ENCODE peak calls at places on chromosome X, in four cellular contexts. T is K562, L is HepG2, R is HCT116. X is an unnamed sample.

GRCh38 chrX:137549846-137550534 is 15.9 kb upstream of the ZIC3 start:
- DNase-seq in T (no peak), L (no peak), R (no peak), X (no peak)

GRCh38 chrX:16573781-16574180 is 76.2 kb upstream of the S100G start:
- DNase-seq in T (no peak), L (no peak), R (no peak), X (no peak)

GRCh38 chrX:56319165-56319564 is 87.0 kb downstream of the KLF8 start:
- DNase-seq in T (no peak), L (no peak), R (no peak), X (no peak)

GRCh38 chrX:69961365-69962072 is 88.2 kb downstream of the AWAT2 start:
- DNase-seq in T (no peak), L (no peak), R (no peak), X (no peak)

GRCh38 chrX:154458954-154459829 is 1.1 kb downstream of the PLXNA3 start:
- DNase-seq in T (no peak), L (no peak), R (no peak), X (no peak)

GRCh38 chrX:120115438-120115963 is at the start of gene RHOXF1:
- DNase-seq in T (no peak), L (no peak), R (no peak), X (no peak)

GRCh38 chrX:12988797-12989196 is 13.9 kb downstream of the TMSB4X start:
- DNase-seq in T (peak; percentile 22), L (peak; percentile 73), R (peak; percentile 60), X (no peak)

GRCh38 chrX:153770606-153771175 is 6.6 kb downstream of the PLXNB3 start:
- DNase-seq in T (no peak), L (no peak), R (no peak), X (no peak)

GRCh38 chrX:29145316-29145715 is 558.1 kb downstream of the IL1RAPL1 start:
- DNase-seq in T (no peak), L (no peak), R (no peak), X (no peak)

GRCh38 chrX:11423362-11423818 is 130.2 kb downstream of the AMELX start:
- DNase-seq in T (peak; percentile 34), L (no peak), R (no peak), X (no peak)

DNA sequence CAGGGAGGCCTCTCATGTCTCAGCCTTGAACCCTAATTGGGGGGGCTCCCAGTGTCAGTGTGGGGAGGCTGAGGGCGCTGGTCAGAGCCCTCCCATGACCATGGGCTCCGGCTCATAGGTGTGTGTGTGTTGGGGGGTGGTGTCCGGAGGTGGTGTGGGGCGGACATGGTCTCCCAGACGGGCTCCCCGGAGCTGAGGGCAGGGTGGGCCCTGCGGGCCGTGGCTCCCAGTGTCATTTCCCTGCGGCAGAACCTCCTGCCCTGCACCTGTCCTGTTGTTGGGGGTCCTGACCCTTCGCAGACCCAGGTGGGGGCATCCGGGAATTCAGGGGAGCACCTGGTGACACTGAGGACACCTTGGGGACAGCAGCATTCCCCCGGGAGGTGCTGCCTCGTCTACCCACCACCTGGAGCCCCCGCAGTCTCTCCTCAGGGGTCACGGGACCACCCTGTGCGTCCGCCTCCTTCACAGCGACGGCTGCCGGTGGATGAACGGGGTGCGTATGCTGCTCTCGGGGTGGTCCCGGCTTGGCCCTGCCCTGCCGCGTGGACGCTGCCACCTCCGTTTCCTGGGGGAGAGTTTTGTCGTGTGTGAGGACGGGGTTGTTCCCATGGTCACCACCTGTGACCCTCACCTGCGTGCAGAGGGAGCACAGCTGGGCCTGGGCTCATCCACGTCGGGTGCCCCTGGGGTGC is 14.5 kb upstream of the GTPBP6 start:
- DNase-seq in T (no peak), L (no peak), R (no peak), X (no peak)
- H3K9me3 ChIP-seq in T (no peaks in the 10 kb centered on the region), L (no peaks in the 10 kb centered on the region), R (no peaks in the 10 kb centered on the region), X (no peaks in the 10 kb centered on the region)

DNA sequence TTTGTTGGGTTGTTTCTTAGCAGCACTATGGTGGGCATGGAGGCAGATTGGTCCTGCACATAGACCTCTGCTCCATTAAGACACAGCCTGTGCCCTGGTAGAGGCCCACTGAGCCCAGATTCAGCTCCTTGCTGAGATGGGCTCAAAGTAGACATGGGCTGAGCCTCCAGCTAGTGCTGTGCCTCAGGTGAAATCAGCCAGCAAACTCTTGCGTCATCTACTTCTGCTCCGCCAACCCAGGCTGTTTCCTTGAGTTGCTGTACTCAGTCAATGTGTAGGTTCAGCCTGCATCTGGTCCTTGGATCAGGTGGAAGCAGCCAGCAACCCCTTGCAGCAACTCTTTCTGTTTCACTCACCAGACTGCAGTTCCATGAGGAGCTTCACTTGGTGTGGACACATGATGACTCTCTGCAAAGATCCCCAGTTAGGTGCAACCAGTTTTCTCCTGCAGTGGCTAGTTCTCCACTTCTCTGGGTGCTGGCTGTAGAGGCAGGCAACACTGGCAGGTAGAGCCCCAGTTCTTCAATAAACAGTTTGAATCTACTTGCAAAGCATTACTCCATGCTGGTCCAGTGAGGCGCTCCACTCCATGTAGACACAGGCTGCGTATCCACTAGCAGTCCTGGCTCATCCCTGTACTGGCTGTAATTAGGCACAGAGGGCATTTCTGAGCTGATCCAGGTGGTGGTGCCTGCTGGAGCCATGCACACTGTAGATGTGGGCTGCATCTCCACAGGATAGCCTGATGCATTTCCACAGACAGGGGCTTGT is 199.0 kb upstream of the MAMLD1 start:
- DNase-seq in T (no peak), L (no peak), R (no peak), X (no peak)
- TF ChIP-seq CTCF in T (no peak), L (no peak), R (no peak), X (no peak)

GRCh38 chrX:3678287-3678686 is 35.2 kb downstream of the PRKX start:
- DNase-seq in T (no peak), L (no peak), R (no peak), X (no peak)
- TF ChIP-seq TCF7L2 in T (no peak), L (no peak), R (no peak), X (no peak)

GRCh38 chrX:57453901-57454300 is 137.9 kb upstream of the ZXDB start:
- DNase-seq in T (peak; percentile 8), L (peak; percentile 28), R (no peak), X (peak; percentile 4)
- H3K9me3 ChIP-seq in T (no peaks in the 10 kb centered on the region), L (no peaks in the 10 kb centered on the region), R (no peaks in the 10 kb centered on the region), X (no peaks in the 10 kb centered on the region)

DNA sequence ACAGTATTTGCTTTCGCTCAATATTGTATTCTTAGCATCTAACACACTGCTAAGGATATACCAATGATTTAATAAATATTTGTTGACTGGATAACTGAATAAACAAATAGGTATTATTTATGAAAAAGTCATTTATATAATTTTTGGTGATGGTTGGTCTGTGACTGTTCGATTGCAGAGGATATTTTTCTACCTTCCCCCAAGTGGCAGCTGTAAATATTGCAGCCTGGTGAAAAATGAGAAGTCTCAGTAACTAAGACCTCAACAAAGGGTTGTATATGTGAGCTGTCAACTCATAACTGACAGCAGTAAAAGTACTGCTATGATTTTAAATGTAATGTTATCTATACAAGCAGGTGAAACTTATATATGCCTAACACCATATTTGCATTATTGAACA is 36.0 kb downstream of the HTR2C start:
- DNase-seq in T (peak; percentile 25), L (no peak), R (no peak), X (no peak)
- TF ChIP-seq CTCF in T (peak; percentile 39), L (no peak), R (peak; percentile 37), X (peak; percentile 39)

X was measured in Panc1.